ENCODE peak calls at places on chromosomes 3 and 15, in seven cellular contexts. One of them, this sample, is unnamed.

GRCh38 chr15:95653361-95653805 is 677.1 kb upstream of the NR2F2 start:
- DNase-seq in mesendoderm: no peak
- DNase-seq in OCI-LY7: no peak
- DNase-seq in SK-N-SH: no peak
- DNase-seq in HepG2: no peak
- DNase-seq in keratinocyte: peak; percentile 19
- DNase-seq in neural progenitor cell: no peak
- DNase-seq in this sample: no peak

GRCh38 chr15:85331666-85332261 is 48.6 kb upstream of the AKAP13 start:
- DNase-seq in mesendoderm: no peak
- DNase-seq in OCI-LY7: peak; percentile 35
- DNase-seq in SK-N-SH: no peak
- DNase-seq in HepG2: no peak
- DNase-seq in keratinocyte: no peak
- DNase-seq in neural progenitor cell: no peak
- DNase-seq in this sample: no peak

GRCh38 chr3:58180940-58181587 is 29.7 kb downstream of the DNASE1L3 start:
- DNase-seq in mesendoderm: no peak
- DNase-seq in OCI-LY7: no peak
- DNase-seq in SK-N-SH: no peak
- DNase-seq in HepG2: peak; percentile 88
- DNase-seq in keratinocyte: no peak
- DNase-seq in neural progenitor cell: no peak
- DNase-seq in this sample: no peak

GRCh38 chr3:39166134-39166710 is 12.8 kb upstream of the CSRNP1 start:
- DNase-seq in mesendoderm: peak; percentile 96
- DNase-seq in OCI-LY7: no peak
- DNase-seq in SK-N-SH: no peak
- DNase-seq in HepG2: no peak
- DNase-seq in keratinocyte: no peak
- DNase-seq in neural progenitor cell: no peak
- DNase-seq in this sample: peak; percentile 68

GRCh38 chr3:73801444-73801843 is 176.7 kb upstream of the PDZRN3 start:
- DNase-seq in mesendoderm: no peak
- DNase-seq in OCI-LY7: no peak
- DNase-seq in SK-N-SH: no peak
- DNase-seq in HepG2: no peak
- DNase-seq in keratinocyte: no peak
- DNase-seq in neural progenitor cell: no peak
- DNase-seq in this sample: no peak

GRCh38 chr3:177777699-177778098 is 580.4 kb upstream of the TBL1XR1 start:
- DNase-seq in mesendoderm: peak; percentile 77
- DNase-seq in OCI-LY7: peak; percentile 58
- DNase-seq in SK-N-SH: peak; percentile 52
- DNase-seq in HepG2: peak; percentile 52
- DNase-seq in keratinocyte: no peak
- DNase-seq in neural progenitor cell: peak; percentile 49
- DNase-seq in this sample: peak; percentile 48

GRCh38 chr3:47109393-47109792 is 54.5 kb downstream of the SETD2 start:
- DNase-seq in mesendoderm: no peak
- DNase-seq in OCI-LY7: no peak
- DNase-seq in SK-N-SH: no peak
- DNase-seq in HepG2: no peak
- DNase-seq in keratinocyte: no peak
- DNase-seq in neural progenitor cell: no peak
- DNase-seq in this sample: no peak

GRCh38 chr3:4680227-4680691 is 187.1 kb downstream of the ITPR1 start:
- DNase-seq in mesendoderm: no peak
- DNase-seq in OCI-LY7: no peak
- DNase-seq in SK-N-SH: no peak
- DNase-seq in HepG2: no peak
- DNase-seq in keratinocyte: no peak
- DNase-seq in neural progenitor cell: no peak
- DNase-seq in this sample: no peak

GRCh38 chr15:87633471-87633870 is 623.1 kb downstream of the NTRK3 start:
- DNase-seq in mesendoderm: no peak
- DNase-seq in OCI-LY7: no peak
- DNase-seq in SK-N-SH: no peak
- DNase-seq in HepG2: no peak
- DNase-seq in keratinocyte: no peak
- DNase-seq in neural progenitor cell: no peak
- DNase-seq in this sample: no peak

GRCh38 chr3:137946341-137946973 is 63.5 kb upstream of the CLDN18 start:
- DNase-seq in mesendoderm: peak; percentile 88
- DNase-seq in OCI-LY7: peak; percentile 80
- DNase-seq in SK-N-SH: peak; percentile 59
- DNase-seq in HepG2: peak; percentile 62
- DNase-seq in keratinocyte: peak; percentile 45
- DNase-seq in neural progenitor cell: peak; percentile 89
- DNase-seq in this sample: peak; percentile 72

GRCh38 chr15:65611888-65612615 is 1.1 kb upstream of the INTS14 start:
- DNase-seq in mesendoderm: peak; percentile 38
- DNase-seq in OCI-LY7: peak; percentile 43
- DNase-seq in SK-N-SH: no peak
- DNase-seq in HepG2: peak; percentile 47
- DNase-seq in keratinocyte: no peak
- DNase-seq in neural progenitor cell: peak; percentile 61
- DNase-seq in this sample: no peak

GRCh38 chr3:98657429-98657828 is 64.0 kb upstream of the CPOX start:
- DNase-seq in mesendoderm: peak; percentile 50
- DNase-seq in OCI-LY7: no peak
- DNase-seq in SK-N-SH: peak; percentile 33
- DNase-seq in HepG2: no peak
- DNase-seq in keratinocyte: no peak
- DNase-seq in neural progenitor cell: peak; percentile 62
- DNase-seq in this sample: peak; percentile 1

GRCh38 chr3:156250550-156250949 is 130.2 kb downstream of the KCNAB1 start:
- DNase-seq in mesendoderm: no peak
- DNase-seq in OCI-LY7: no peak
- DNase-seq in SK-N-SH: no peak
- DNase-seq in HepG2: no peak
- DNase-seq in keratinocyte: no peak
- DNase-seq in neural progenitor cell: no peak
- DNase-seq in this sample: no peak

GRCh38 chr3:188868803-188869202 is 303.0 kb upstream of the TPRG1 start:
- DNase-seq in mesendoderm: no peak
- DNase-seq in OCI-LY7: no peak
- DNase-seq in SK-N-SH: no peak
- DNase-seq in HepG2: no peak
- DNase-seq in keratinocyte: no peak
- DNase-seq in neural progenitor cell: no peak
- DNase-seq in this sample: no peak

DNA sequence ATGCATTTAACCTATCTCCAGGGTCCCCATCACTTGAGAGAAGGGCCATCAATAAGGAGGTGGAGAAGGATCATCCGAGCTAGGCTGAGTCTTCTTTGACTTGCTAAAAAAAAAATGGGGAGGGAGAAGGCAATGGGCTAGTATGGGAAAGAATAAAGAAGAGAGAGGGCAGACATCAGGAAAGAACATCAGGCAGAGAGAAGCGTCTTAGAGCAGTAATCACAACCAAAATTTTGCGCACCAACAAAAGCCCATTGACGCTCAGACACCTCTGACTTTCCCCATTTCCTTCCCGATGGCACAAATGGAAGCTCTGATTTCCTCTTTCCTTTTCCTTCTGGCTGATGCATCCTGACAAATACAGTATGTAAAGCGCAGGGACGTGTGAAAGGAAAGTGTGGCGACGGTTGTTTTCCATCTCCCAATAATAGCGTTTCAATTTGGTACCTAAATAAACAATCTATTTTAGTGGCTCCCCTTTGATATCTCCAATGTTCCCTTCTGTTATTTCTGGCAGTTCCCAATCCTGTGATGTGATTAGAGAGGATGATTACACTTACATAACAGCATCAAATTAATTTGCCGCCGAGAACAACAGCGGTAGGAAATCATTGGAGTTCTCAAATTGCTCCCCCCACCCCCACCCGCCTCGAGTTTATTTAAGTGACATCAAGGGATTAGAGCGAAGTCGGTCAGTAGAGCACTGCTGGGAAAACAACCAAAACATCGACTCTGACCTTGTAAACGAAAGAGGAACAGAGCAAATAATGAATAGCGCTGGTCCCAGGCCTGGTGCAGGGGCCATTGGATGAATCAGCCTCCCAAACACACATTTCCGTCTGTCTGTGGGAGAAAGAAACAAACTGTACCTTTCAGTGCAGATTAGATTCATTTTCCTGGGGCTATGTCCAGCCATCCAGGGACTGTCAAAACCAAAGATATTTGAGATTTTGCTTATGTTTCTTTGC is 273.3 kb upstream of the ICE2 start:
- DNase-seq in mesendoderm: no peak
- DNase-seq in OCI-LY7: no peak
- DNase-seq in SK-N-SH: peak; percentile 35
- DNase-seq in HepG2: peak; percentile 96
- DNase-seq in keratinocyte: no peak
- DNase-seq in neural progenitor cell: no peak
- DNase-seq in this sample: peak; percentile 62
- H3K4me3 ChIP-seq in mesendoderm: no peak overlapping the region
- H3K4me3 ChIP-seq in OCI-LY7: no peak overlapping the region
- H3K4me3 ChIP-seq in SK-N-SH: no peak overlapping the region
- H3K4me3 ChIP-seq in HepG2: no peak overlapping the region
- H3K4me3 ChIP-seq in keratinocyte: no peak overlapping the region
- H3K4me3 ChIP-seq in neural progenitor cell: no peak overlapping the region
- H3K4me3 ChIP-seq in this sample: peak overlapping the region; percentile 18

GRCh38 chr15:42272768-42273098 is 268 bp upstream of the GANC start:
- DNase-seq in mesendoderm: no peak
- DNase-seq in OCI-LY7: no peak
- DNase-seq in SK-N-SH: no peak
- DNase-seq in HepG2: no peak
- DNase-seq in keratinocyte: no peak
- DNase-seq in neural progenitor cell: no peak
- DNase-seq in this sample: no peak

GRCh38 chr15:42270551-42270950 is 2.5 kb upstream of the GANC start:
- DNase-seq in mesendoderm: no peak
- DNase-seq in OCI-LY7: no peak
- DNase-seq in SK-N-SH: no peak
- DNase-seq in HepG2: no peak
- DNase-seq in keratinocyte: no peak
- DNase-seq in neural progenitor cell: no peak
- DNase-seq in this sample: no peak

GRCh38 chr15:42264790-42265189 is 8.2 kb upstream of the GANC start:
- DNase-seq in mesendoderm: no peak
- DNase-seq in OCI-LY7: no peak
- DNase-seq in SK-N-SH: no peak
- DNase-seq in HepG2: no peak
- DNase-seq in keratinocyte: no peak
- DNase-seq in neural progenitor cell: no peak
- DNase-seq in this sample: no peak

GRCh38 chr15:42270996-42271395 is 2.0 kb upstream of the GANC start:
- DNase-seq in mesendoderm: no peak
- DNase-seq in OCI-LY7: no peak
- DNase-seq in SK-N-SH: no peak
- DNase-seq in HepG2: no peak
- DNase-seq in keratinocyte: no peak
- DNase-seq in neural progenitor cell: no peak
- DNase-seq in this sample: no peak

GRCh38 chr15:42267286-42267685 is 5.7 kb upstream of the GANC start:
- DNase-seq in mesendoderm: no peak
- DNase-seq in OCI-LY7: no peak
- DNase-seq in SK-N-SH: no peak
- DNase-seq in HepG2: no peak
- DNase-seq in keratinocyte: no peak
- DNase-seq in neural progenitor cell: no peak
- DNase-seq in this sample: peak; percentile 26
- H3K79me2 ChIP-seq in mesendoderm: peaks cover 18% of the 10 kb centered on the region
- H3K79me2 ChIP-seq in OCI-LY7: peaks cover 40% of the 10 kb centered on the region
- H3K79me2 ChIP-seq in SK-N-SH: peaks cover 90% of the 10 kb centered on the region
- H3K79me2 ChIP-seq in HepG2: peaks cover 40% of the 10 kb centered on the region
- H3K79me2 ChIP-seq in keratinocyte: peaks cover 48% of the 10 kb centered on the region
- H3K79me2 ChIP-seq in neural progenitor cell: peaks cover 49% of the 10 kb centered on the region
- H3K79me2 ChIP-seq in this sample: peaks cover 44% of the 10 kb centered on the region

GRCh38 chr3:12579919-12580318 is 23.0 kb downstream of the MKRN2 start:
- DNase-seq in mesendoderm: no peak
- DNase-seq in OCI-LY7: no peak
- DNase-seq in SK-N-SH: no peak
- DNase-seq in HepG2: no peak
- DNase-seq in keratinocyte: no peak
- DNase-seq in neural progenitor cell: no peak
- DNase-seq in this sample: peak; percentile 49
- H3K27ac ChIP-seq in mesendoderm: no peak overlapping the region
- H3K27ac ChIP-seq in OCI-LY7: no peak overlapping the region
- H3K27ac ChIP-seq in SK-N-SH: no peak overlapping the region
- H3K27ac ChIP-seq in HepG2: no peak overlapping the region
- H3K27ac ChIP-seq in keratinocyte: no peak overlapping the region
- H3K27ac ChIP-seq in neural progenitor cell: no peak overlapping the region
- H3K27ac ChIP-seq in this sample: peak overlapping the region; percentile 45

GRCh38 chr3:169669816-169670215 is 6.3 kb upstream of the MECOM start:
- DNase-seq in mesendoderm: no peak
- DNase-seq in OCI-LY7: no peak
- DNase-seq in SK-N-SH: no peak
- DNase-seq in HepG2: no peak
- DNase-seq in keratinocyte: no peak
- DNase-seq in neural progenitor cell: no peak
- DNase-seq in this sample: no peak
- H3K4me3 ChIP-seq in mesendoderm: no peak overlapping the region
- H3K4me3 ChIP-seq in OCI-LY7: no peak overlapping the region
- H3K4me3 ChIP-seq in SK-N-SH: peak overlapping the region; percentile 54
- H3K4me3 ChIP-seq in HepG2: no peak overlapping the region
- H3K4me3 ChIP-seq in keratinocyte: no peak overlapping the region
- H3K4me3 ChIP-seq in neural progenitor cell: peak overlapping the region; percentile 61
- H3K4me3 ChIP-seq in this sample: no peak overlapping the region

GRCh38 chr3:172690936-172691335 is 19.9 kb downstream of the NCEH1 start:
- DNase-seq in mesendoderm: no peak
- DNase-seq in OCI-LY7: no peak
- DNase-seq in SK-N-SH: no peak
- DNase-seq in HepG2: no peak
- DNase-seq in keratinocyte: no peak
- DNase-seq in neural progenitor cell: no peak
- DNase-seq in this sample: no peak

GRCh38 chr3:172692751-172693310 is 18.0 kb downstream of the NCEH1 start:
- DNase-seq in mesendoderm: no peak
- DNase-seq in OCI-LY7: peak; percentile 48
- DNase-seq in SK-N-SH: no peak
- DNase-seq in HepG2: no peak
- DNase-seq in keratinocyte: no peak
- DNase-seq in neural progenitor cell: no peak
- DNase-seq in this sample: no peak

GRCh38 chr3:172696357-172696756 is 14.5 kb downstream of the NCEH1 start:
- DNase-seq in mesendoderm: no peak
- DNase-seq in OCI-LY7: no peak
- DNase-seq in SK-N-SH: no peak
- DNase-seq in HepG2: peak; percentile 93
- DNase-seq in keratinocyte: no peak
- DNase-seq in neural progenitor cell: no peak
- DNase-seq in this sample: no peak

GRCh38 chr3:172697558-172697957 is 13.3 kb downstream of the NCEH1 start:
- DNase-seq in mesendoderm: no peak
- DNase-seq in OCI-LY7: no peak
- DNase-seq in SK-N-SH: no peak
- DNase-seq in HepG2: peak; percentile 28
- DNase-seq in keratinocyte: no peak
- DNase-seq in neural progenitor cell: no peak
- DNase-seq in this sample: no peak

DNA sequence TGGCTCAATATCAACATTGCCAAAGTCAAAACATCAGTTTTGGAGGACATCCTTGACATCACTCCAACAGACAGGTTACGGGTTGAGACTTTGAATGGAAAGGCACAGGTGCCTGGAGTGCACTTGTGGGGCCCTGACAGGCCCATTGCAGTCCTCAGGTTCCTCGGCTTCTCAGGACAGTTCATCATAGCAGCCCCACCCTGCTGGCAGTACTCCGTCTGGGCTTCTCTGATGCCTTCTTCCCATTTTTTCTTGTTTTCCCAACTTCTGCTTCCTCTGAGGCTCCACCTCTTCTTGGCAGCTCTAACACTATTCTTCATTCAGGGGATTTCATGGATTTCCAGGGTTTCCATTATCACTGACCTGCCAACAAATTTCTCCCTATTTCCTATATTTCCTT is 16.3 kb downstream of the NCEH1 start:
- DNase-seq in mesendoderm: no peak
- DNase-seq in OCI-LY7: no peak
- DNase-seq in SK-N-SH: no peak
- DNase-seq in HepG2: no peak
- DNase-seq in keratinocyte: no peak
- DNase-seq in neural progenitor cell: no peak
- DNase-seq in this sample: no peak
- H3K79me2 ChIP-seq in mesendoderm: no peaks in the 10 kb centered on the region
- H3K79me2 ChIP-seq in OCI-LY7: no peaks in the 10 kb centered on the region
- H3K79me2 ChIP-seq in SK-N-SH: peaks cover 38% of the 10 kb centered on the region
- H3K79me2 ChIP-seq in HepG2: peaks cover 58% of the 10 kb centered on the region
- H3K79me2 ChIP-seq in keratinocyte: peaks cover 4% of the 10 kb centered on the region
- H3K79me2 ChIP-seq in neural progenitor cell: peaks cover 3% of the 10 kb centered on the region
- H3K79me2 ChIP-seq in this sample: peaks cover 78% of the 10 kb centered on the region